ENCODE peak calls at places on chromosomes 3 and 15, in seven cellular contexts. P is A549, N is neuronal stem cell, I is mammary epithelial cell, X is H9, U is PC-3, S is IMR-90. V is an unnamed sample.

GRCh38 chr3:32048487-32049174 is 57.8 kb upstream of the GPD1L start:
- DNase-seq in P (no peak), N (no peak), I (no peak), X (no peak), U (no peak), S (no peak), V (no peak)

GRCh38 chr3:53250453-53250852 is 5.4 kb downstream of the TKT start:
- DNase-seq in P (no peak), N (no peak), I (no peak), X (no peak), U (no peak), S (no peak), V (peak)

GRCh38 chr15:97977734-97978133 is 17.2 kb downstream of the ARRDC4 start:
- DNase-seq in P (no peak), N (no peak), I (peak), X (no peak), U (peak), S (no peak), V (no peak)

GRCh38 chr3:72273615-72274014 is 488.7 kb upstream of the PROK2 start:
- DNase-seq in P (no peak), N (no peak), I (no peak), X (peak), U (no peak), S (peak), V (peak)

GRCh38 chr3:188931531-188931930 is 240.2 kb upstream of the TPRG1 start:
- DNase-seq in P (no peak), N (no peak), I (no peak), X (no peak), U (no peak), S (no peak), V (no peak)

GRCh38 chr3:182668974-182669373 is 124.3 kb upstream of the ATP11B start:
- DNase-seq in P (no peak), N (no peak), I (peak), X (no peak), U (no peak), S (no peak), V (no peak)

GRCh38 chr3:152230367-152230766 is 38.4 kb upstream of the MBNL1 start:
- DNase-seq in P (no peak), N (no peak), I (no peak), X (no peak), U (no peak), S (no peak), V (no peak)

GRCh38 chr15:77097317-77097721 is 26.4 kb upstream of the TSPAN3 start:
- DNase-seq in P (no peak), N (no peak), I (no peak), X (no peak), U (no peak), S (no peak), V (no peak)

GRCh38 chr3:36393563-36393962 is 13.3 kb downstream of the STAC start:
- DNase-seq in P (no peak), N (no peak), I (no peak), X (no peak), U (no peak), S (no peak), V (peak)

GRCh38 chr3:132867956-132868355 is 145.7 kb upstream of the NPHP3 start:
- DNase-seq in P (no peak), N (no peak), I (peak), X (no peak), U (no peak), S (peak), V (peak)

GRCh38 chr3:141797167-141797773 is 34.1 kb downstream of the GRK7 start:
- DNase-seq in P (no peak), N (peak), I (no peak), X (peak), U (no peak), S (peak), V (peak)

GRCh38 chr3:21328982-21329381 is 422.0 kb downstream of the ZNF385D start:
- DNase-seq in P (no peak), N (no peak), I (no peak), X (no peak), U (no peak), S (no peak), V (no peak)

GRCh38 chr3:193605876-193606275 is 12.9 kb downstream of the OPA1 start:
- DNase-seq in P (peak), N (peak), I (peak), X (peak), U (peak), S (peak), V (peak)

GRCh38 chr15:47473857-47474256 is 243.4 kb upstream of the SEMA6D start:
- DNase-seq in P (no peak), N (no peak), I (no peak), X (no peak), U (no peak), S (no peak), V (peak)

GRCh38 chr3:179036226-179036625 is 35.4 kb downstream of the ZMAT3 start:
- DNase-seq in P (no peak), N (no peak), I (no peak), X (no peak), U (no peak), S (no peak), V (peak)

GRCh38 chr3:116815831-116816588 is 106.4 kb downstream of the TUSC7 start:
- DNase-seq in P (no peak), N (no peak), I (no peak), X (no peak), U (no peak), S (peak), V (peak)

GRCh38 chr15:92616621-92617179 is 38.9 kb downstream of the FAM174B start:
- DNase-seq in P (no peak), N (no peak), I (no peak), X (no peak), U (peak), S (no peak), V (peak)

GRCh38 chr3:71940523-71940922 is 155.6 kb upstream of the PROK2 start:
- DNase-seq in P (no peak), N (no peak), I (no peak), X (no peak), U (no peak), S (no peak), V (no peak)

GRCh38 chr3:132443421-132443820 is 26.1 kb downstream of the DNAJC13 start:
- DNase-seq in P (no peak), N (no peak), I (no peak), X (no peak), U (no peak), S (no peak), V (no peak)

GRCh38 chr3:177818712-177819111 is 621.4 kb upstream of the TBL1XR1 start:
- DNase-seq in P (no peak), N (no peak), I (no peak), X (no peak), U (no peak), S (no peak), V (no peak)

GRCh38 chr3:55968331-55968730 is 481.2 kb upstream of the WNT5A start:
- DNase-seq in P (no peak), N (no peak), I (peak), X (no peak), U (no peak), S (peak), V (peak)

GRCh38 chr3:53726654-53727053 is 119.6 kb downstream of the CHDH start:
- DNase-seq in P (no peak), N (no peak), I (no peak), X (no peak), U (no peak), S (no peak), V (no peak)

GRCh38 chr15:48978638-48979037 is 14.9 kb upstream of the SHC4 start:
- DNase-seq in P (no peak), N (no peak), I (no peak), X (no peak), U (no peak), S (no peak), V (no peak)

GRCh38 chr3:54213910-54214309 is 91.6 kb downstream of the CACNA2D3 start:
- DNase-seq in P (peak), N (no peak), I (peak), X (no peak), U (peak), S (no peak), V (no peak)

GRCh38 chr3:185250653-185251052 is 3.2 kb downstream of the EHHADH start:
- DNase-seq in P (no peak), N (no peak), I (no peak), X (no peak), U (no peak), S (no peak), V (no peak)

GRCh38 chr3:51702156-51702555 is 4.7 kb upstream of the GRM2 start:
- DNase-seq in P (no peak), N (no peak), I (no peak), X (no peak), U (no peak), S (no peak), V (no peak)

GRCh38 chr15:71279757-71280141 is 164.5 kb downstream of the THSD4 start:
- DNase-seq in P (no peak), N (no peak), I (no peak), X (no peak), U (no peak), S (no peak), V (no peak)

GRCh38 chr3:53155763-53156162 is 5.2 kb upstream of the PRKCD start:
- DNase-seq in P (no peak), N (no peak), I (peak), X (no peak), U (peak), S (no peak), V (no peak)

GRCh38 chr15:36612063-36612788 is 32.8 kb downstream of the CDIN1 start:
- DNase-seq in P (peak), N (no peak), I (peak), X (no peak), U (peak), S (peak), V (peak)

GRCh38 chr3:59270921-59271320 is 221.1 kb upstream of the CFAP20DC start:
- DNase-seq in P (no peak), N (no peak), I (no peak), X (no peak), U (no peak), S (no peak), V (no peak)

GRCh38 chr3:109819786-109820185 is 482.4 kb upstream of the DPPA4 start:
- DNase-seq in P (no peak), N (no peak), I (no peak), X (no peak), U (no peak), S (no peak), V (no peak)

GRCh38 chr3:45163481-45163880 is 17.3 kb upstream of the CDCP1 start:
- DNase-seq in P (no peak), N (no peak), I (no peak), X (no peak), U (no peak), S (no peak), V (no peak)

GRCh38 chr3:132326251-132326650 is 9.0 kb downstream of the ACP3 start:
- DNase-seq in P (no peak), N (no peak), I (no peak), X (no peak), U (no peak), S (no peak), V (no peak)

DNA sequence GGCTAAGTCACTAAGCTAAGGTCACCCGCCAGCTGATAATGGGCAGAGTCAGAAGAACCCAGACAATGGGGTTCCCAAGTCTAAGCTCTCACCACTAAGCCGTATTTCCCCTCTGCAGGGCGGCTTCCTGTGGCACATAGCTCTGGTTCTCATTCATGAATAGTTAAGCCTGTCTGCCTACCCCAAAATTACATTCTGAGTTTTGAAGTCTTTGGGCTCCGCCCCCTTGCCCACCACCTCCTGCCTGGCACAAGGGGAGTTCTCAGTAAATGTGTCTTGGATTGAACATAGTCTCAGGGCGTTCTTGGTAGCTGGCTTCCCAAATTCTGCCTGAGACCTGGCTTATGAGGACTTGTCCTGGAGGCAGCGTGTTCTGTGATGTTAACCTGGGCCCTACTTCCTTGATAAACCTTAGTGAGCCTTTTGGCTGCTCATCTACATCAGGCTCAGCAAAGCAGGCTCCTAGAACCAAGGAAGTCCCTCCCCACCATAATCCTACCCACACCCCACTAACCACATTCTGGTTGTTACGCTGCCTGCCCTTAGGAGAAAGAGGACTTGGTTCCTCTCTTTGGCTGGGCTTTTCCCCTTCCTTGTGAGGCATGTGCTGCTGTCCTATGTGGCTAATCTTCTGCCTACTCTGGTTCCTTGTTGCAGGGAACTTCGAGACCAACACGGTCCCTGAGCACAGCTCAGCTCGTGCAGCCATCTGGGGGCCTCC is 54.9 kb downstream of the STARD5 start:
- DNase-seq in P (no peak), N (no peak), I (no peak), X (no peak), U (no peak), S (no peak), V (no peak)
- H3K4me2 ChIP-seq in P (no peak), N (no peak), I (no peak), X (no peak), U (no peak), S (no peak), V (no peak)

GRCh38 chr15:59571606-59572005 is 40.0 kb upstream of the GCNT3 start:
- DNase-seq in P (no peak), N (no peak), I (no peak), X (no peak), U (no peak), S (no peak), V (no peak)

GRCh38 chr15:59567369-59567768 is 44.2 kb upstream of the GCNT3 start:
- DNase-seq in P (peak), N (no peak), I (peak), X (no peak), U (peak), S (no peak), V (no peak)

GRCh38 chr15:59565299-59565698 is 46.3 kb upstream of the GCNT3 start:
- DNase-seq in P (no peak), N (no peak), I (no peak), X (no peak), U (no peak), S (no peak), V (no peak)

GRCh38 chr15:59570364-59570763 is 41.2 kb upstream of the GCNT3 start:
- DNase-seq in P (peak), N (no peak), I (peak), X (no peak), U (peak), S (no peak), V (peak)

DNA sequence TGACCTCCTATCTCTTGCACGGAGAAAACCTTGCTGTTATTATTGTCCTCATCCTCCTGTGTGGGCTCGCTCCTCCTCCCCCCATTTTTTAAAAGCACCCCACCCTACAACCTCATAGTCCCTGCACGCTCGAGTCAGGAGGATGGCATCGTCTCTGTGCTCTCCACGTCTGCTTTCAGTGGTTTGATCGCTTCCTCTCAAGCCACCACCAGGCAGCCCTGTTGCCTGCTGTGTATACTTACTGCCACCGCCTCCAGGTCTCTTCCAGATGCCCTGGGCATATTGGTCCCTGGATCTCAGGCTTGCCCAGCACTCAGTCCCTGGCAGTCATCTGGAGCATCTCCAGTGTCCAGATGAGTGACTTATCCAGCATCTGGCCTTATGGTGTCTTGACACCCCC is 42.1 kb upstream of the GCNT3 start:
- DNase-seq in P (no peak), N (no peak), I (no peak), X (no peak), U (no peak), S (no peak), V (no peak)
- H3K4me2 ChIP-seq in P (peak), N (no peak), I (no peak), X (no peak), U (no peak), S (no peak), V (no peak)

GRCh38 chr3:186772281-186772885 is 11.0 kb upstream of the EIF4A2 start:
- DNase-seq in P (no peak), N (no peak), I (no peak), X (peak), U (no peak), S (no peak), V (no peak)
- H3K4me2 ChIP-seq in P (no peak), N (no peak), I (peak), X (peak), U (no peak), S (peak), V (peak)

GRCh38 chr15:40325700-40326099 is 2.2 kb downstream of the INAFM2 start:
- DNase-seq in P (no peak), N (no peak), I (no peak), X (no peak), U (no peak), S (no peak), V (no peak)
- H3K4me2 ChIP-seq in P (no peak), N (no peak), I (peak), X (no peak), U (peak), S (peak), V (peak)

GRCh38 chr3:184242297-184242685 is 6.5 kb downstream of the ALG3 start:
- DNase-seq in P (no peak), N (no peak), I (no peak), X (no peak), U (no peak), S (no peak), V (no peak)
- H3K4me2 ChIP-seq in P (no peak), N (no peak), I (no peak), X (no peak), U (no peak), S (no peak), V (no peak)

DNA sequence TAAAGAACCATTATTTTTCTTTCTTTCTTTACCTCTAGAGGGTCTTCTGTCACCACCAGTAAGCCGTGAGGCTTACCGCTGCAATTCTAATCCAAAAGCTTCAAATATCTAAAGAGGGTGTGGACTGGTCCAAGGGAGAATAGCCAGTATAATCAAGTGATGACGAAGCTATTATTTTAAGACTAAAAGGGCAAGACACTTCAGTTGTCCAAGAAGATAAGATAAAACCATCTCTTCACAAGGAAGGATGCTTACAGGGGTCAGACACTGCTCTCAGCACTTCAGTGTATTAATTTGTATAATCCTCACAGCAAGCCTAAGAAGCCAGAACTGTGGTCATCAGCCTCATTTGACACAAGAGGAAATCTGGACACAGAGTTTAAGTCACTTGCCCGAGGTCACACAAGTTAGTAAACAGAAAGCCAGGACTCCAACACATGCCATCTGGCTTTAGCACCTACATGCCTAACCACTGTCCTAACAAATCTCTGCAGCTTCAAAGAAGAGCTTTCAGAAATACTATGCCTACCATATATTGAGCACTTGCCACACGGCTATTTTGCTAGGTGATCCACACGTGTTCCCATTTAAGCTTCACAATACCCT is 14.6 kb downstream of the HDC start:
- DNase-seq in P (no peak), N (no peak), I (no peak), X (no peak), U (no peak), S (no peak), V (no peak)
- H3K4me2 ChIP-seq in P (no peak), N (no peak), I (no peak), X (no peak), U (no peak), S (no peak), V (no peak)

GRCh38 chr3:99921986-99922385 is 104.3 kb downstream of the CMSS1 start:
- DNase-seq in P (no peak), N (no peak), I (no peak), X (no peak), U (no peak), S (no peak), V (no peak)

GRCh38 chr3:99927651-99928390 is 110.2 kb downstream of the CMSS1 start:
- DNase-seq in P (no peak), N (no peak), I (no peak), X (peak), U (no peak), S (no peak), V (no peak)

GRCh38 chr3:99923873-99924272 is 106.2 kb downstream of the CMSS1 start:
- DNase-seq in P (no peak), N (no peak), I (no peak), X (no peak), U (no peak), S (no peak), V (no peak)

GRCh38 chr3:99928758-99929408 is 111.2 kb downstream of the CMSS1 start:
- DNase-seq in P (no peak), N (no peak), I (no peak), X (no peak), U (no peak), S (no peak), V (no peak)

GRCh38 chr3:99925584-99925983 is 107.9 kb downstream of the CMSS1 start:
- DNase-seq in P (peak), N (no peak), I (peak), X (no peak), U (peak), S (peak), V (peak)
- H3K4me2 ChIP-seq in P (no peak), N (no peak), I (no peak), X (no peak), U (peak), S (no peak), V (no peak)

GRCh38 chr3:49357466-49358216 is 512 bp downstream of the GPX1 start:
- DNase-seq in P (peak), N (peak), I (peak), X (peak), U (peak), S (peak), V (peak)
- H3K4me2 ChIP-seq in P (peak), N (peak), I (peak), X (peak), U (peak), S (peak), V (peak)

GRCh38 chr3:129603561-129603942 is 2.9 kb downstream of the PLXND1 start:
- DNase-seq in P (no peak), N (no peak), I (no peak), X (no peak), U (no peak), S (no peak), V (no peak)
- H3K4me2 ChIP-seq in P (peak), N (no peak), I (no peak), X (no peak), U (peak), S (peak), V (peak)